ENCODE peak calls at places on chromosomes 5 and 9, in seven cellular contexts. K, W, F, V, L, E and O are unnamed samples.

GRCh38 chr5:141150993-141151325 is 1.1 kb downstream of the PCDHB6 start:
- DNase-seq in K (no peak), W (no peak), F (no peak), V (no peak), L (no peak), E (no peak), O (no peak)

GRCh38 chr5:947626-948471 is 55.2 kb downstream of the TRIP13 start:
- DNase-seq in K (no peak), W (no peak), F (no peak), V (no peak), L (peak; percentile 43), E (no peak), O (no peak)

GRCh38 chr5:23740029-23740428 is 232.6 kb downstream of the PRDM9 start:
- DNase-seq in K (no peak), W (peak; percentile 23), F (no peak), V (no peak), L (no peak), E (no peak), O (no peak)

GRCh38 chr5:180332051-180332517 is 21.1 kb downstream of the GFPT2 start:
- DNase-seq in K (no peak), W (no peak), F (no peak), V (no peak), L (no peak), E (no peak), O (no peak)

GRCh38 chr9:37753489-37754190 is at the start of gene TRMT10B:
- DNase-seq in K (no peak), W (peak; percentile 69), F (peak; percentile 72), V (peak; percentile 19), L (peak; percentile 79), E (peak; percentile 54), O (peak; percentile 62)

GRCh38 chr5:174056064-174056842 is 10.7 kb downstream of the NSG2 start:
- DNase-seq in K (no peak), W (peak; percentile 41), F (no peak), V (no peak), L (no peak), E (no peak), O (no peak)

GRCh38 chr5:134088994-134089560 is 25.4 kb upstream of the TCF7 start:
- DNase-seq in K (no peak), W (no peak), F (no peak), V (no peak), L (no peak), E (no peak), O (no peak)

GRCh38 chr9:35820076-35820475 is 5.2 kb upstream of the HINT2 start:
- DNase-seq in K (no peak), W (no peak), F (no peak), V (peak; percentile 77), L (no peak), E (no peak), O (no peak)

GRCh38 chr9:93824386-93825294 is 130.5 kb downstream of the BARX1 start:
- DNase-seq in K (no peak), W (no peak), F (no peak), V (no peak), L (no peak), E (no peak), O (no peak)